ENCODE peak calls at places on chromosomes 11 and 22, in seven cellular contexts. U, V, J, I, S, D and L are unnamed samples.

GRCh38 chr11:2869561-2870427 is 15.8 kb downstream of the CDKN1C start:
- DNase-seq in J (no peak), V (no peak), U (no peak), I (no peak), S (no peak), D (no peak), L (no peak)

GRCh38 chr22:17302616-17303015 is 66.6 kb upstream of the CECR2 start:
- DNase-seq in D (no peak), S (no peak), I (no peak), V (no peak), J (no peak), U (no peak), L (no peak)

GRCh38 chr11:47417712-47418111 is 8.5 kb downstream of the PSMC3 start:
- DNase-seq in I (no peak), U (no peak), D (no peak), S (no peak), V (no peak), J (no peak), L (no peak)

GRCh38 chr11:66365711-66366619 is 5.6 kb downstream of the SLC29A2 start:
- DNase-seq in D (no peak), J (peak; percentile 53), U (no peak), V (no peak), I (peak; percentile 56), S (no peak), L (no peak)

GRCh38 chr11:134469627-134470026 is 57.6 kb upstream of the B3GAT1 start:
- DNase-seq in I (no peak), V (no peak), S (no peak), J (no peak), D (no peak), U (no peak), L (no peak)

GRCh38 chr22:37488337-37489135 is 2.4 kb upstream of the MFNG start:
- DNase-seq in D (no peak), S (no peak), U (no peak), I (no peak), V (no peak), J (no peak), L (no peak)

GRCh38 chr11:69919659-69920499 is 100.7 kb upstream of the FGF3 start:
- DNase-seq in D (no peak), I (peak; percentile 51), U (no peak), V (no peak), J (peak; percentile 15), S (no peak), L (no peak)

GRCh38 chr11:66044757-66045156 is 4.2 kb downstream of the GAL3ST3 start:
- DNase-seq in V (no peak), I (no peak), U (no peak), D (no peak), J (no peak), S (no peak), L (no peak)

GRCh38 chr11:45651156-45651555 is 14.3 kb downstream of the CHST1 start:
- DNase-seq in D (no peak), J (peak; percentile 11), V (no peak), U (no peak), S (no peak), I (no peak), L (no peak)

GRCh38 chr11:128825050-128825806 is 41.9 kb downstream of the KCNJ1 start:
- DNase-seq in V (no peak), I (no peak), S (no peak), U (no peak), D (no peak), J (no peak), L (no peak)

GRCh38 chr11:77044356-77044755 is 10.2 kb downstream of the B3GNT6 start:
- DNase-seq in U (no peak), S (no peak), I (no peak), V (no peak), D (no peak), J (no peak), L (no peak)

GRCh38 chr11:77046060-77046501 is 11.9 kb downstream of the B3GNT6 start:
- DNase-seq in V (peak; percentile 47), S (peak; percentile 13), I (no peak), U (peak; percentile 41), J (peak; percentile 88), D (no peak), L (no peak)

GRCh38 chr11:77049081-77049480 is 14.9 kb downstream of the B3GNT6 start:
- DNase-seq in S (no peak), D (no peak), V (no peak), U (no peak), J (no peak), I (no peak), L (no peak)

GRCh38 chr11:77044886-77045285 is 10.7 kb downstream of the B3GNT6 start:
- DNase-seq in V (no peak), U (no peak), J (no peak), I (no peak), S (no peak), D (no peak), L (no peak)

DNA sequence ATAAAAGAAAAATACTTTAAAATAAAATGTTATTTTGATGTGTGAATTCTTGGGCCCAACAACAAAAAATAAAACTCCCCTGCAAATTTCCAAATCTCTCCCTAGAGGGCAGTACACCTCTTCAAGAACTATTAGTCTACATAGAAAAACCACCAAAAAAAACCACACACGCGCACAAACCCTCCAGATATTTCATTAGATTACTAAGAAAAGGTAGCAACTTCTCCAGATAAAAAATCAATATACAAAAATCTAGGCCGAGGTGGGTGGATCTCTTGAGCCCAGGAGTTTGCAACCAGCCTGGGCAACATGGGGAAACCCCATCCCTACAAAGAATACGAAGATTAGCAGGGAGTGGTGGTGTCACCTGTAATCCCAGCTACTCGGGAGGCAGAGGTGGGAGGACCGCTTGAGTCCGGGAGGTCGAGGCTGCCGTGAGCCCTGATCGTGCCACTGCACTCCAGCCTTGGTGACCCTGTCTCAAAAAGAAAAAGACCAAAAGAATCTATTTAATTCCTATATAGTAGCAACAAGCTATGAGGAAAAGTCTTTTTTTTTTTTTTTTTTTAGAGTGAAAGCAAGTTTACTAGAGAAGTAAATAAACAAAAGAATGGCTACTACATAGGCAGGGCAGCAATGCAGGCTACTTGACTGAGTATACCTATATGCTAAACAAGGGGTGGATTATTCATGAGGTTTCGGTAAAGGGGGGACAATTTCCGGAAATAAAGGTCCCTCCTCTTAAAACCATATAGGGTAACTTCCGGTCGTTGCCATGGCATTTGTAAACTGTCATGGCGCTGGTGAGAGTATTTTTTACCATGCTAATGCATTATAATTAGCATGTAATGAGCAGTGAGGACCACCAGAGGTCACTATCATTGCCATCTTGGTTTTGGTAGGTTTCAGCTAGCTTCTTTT is 13.1 kb downstream of the B3GNT6 start:
- DNase-seq in S (peak; percentile 96), I (no peak), U (peak; percentile 81), J (no peak), D (peak; percentile 94), V (peak; percentile 90), L (peak; percentile 83)
- TF ChIP-seq CTCF in S (peak; percentile 64), I (peak; percentile 72), U (peak; percentile 73), J (peak; percentile 59), D (peak; percentile 87), V (peak; percentile 57), L (peak; percentile 56)

GRCh38 chr11:75399344-75400109 is at the start of gene RPS3:
- DNase-seq in I (peak; percentile 95), J (peak; percentile 97), S (peak; percentile 93), V (peak; percentile 94), D (peak; percentile 86), U (peak; percentile 86), L (peak; percentile 76)

GRCh38 chr11:75403983-75404658 is 4.8 kb downstream of the RPS3 start:
- DNase-seq in V (no peak), D (no peak), J (no peak), I (no peak), S (no peak), U (no peak), L (no peak)

GRCh38 chr11:75403037-75403436 is 3.7 kb downstream of the RPS3 start:
- DNase-seq in J (no peak), D (no peak), I (no peak), U (no peak), V (no peak), S (no peak), L (no peak)

GRCh38 chr11:75400110-75400865 is 970 bp downstream of the RPS3 start:
- DNase-seq in S (no peak), D (peak; percentile 37), U (no peak), J (no peak), I (no peak), V (no peak), L (no peak)

DNA sequence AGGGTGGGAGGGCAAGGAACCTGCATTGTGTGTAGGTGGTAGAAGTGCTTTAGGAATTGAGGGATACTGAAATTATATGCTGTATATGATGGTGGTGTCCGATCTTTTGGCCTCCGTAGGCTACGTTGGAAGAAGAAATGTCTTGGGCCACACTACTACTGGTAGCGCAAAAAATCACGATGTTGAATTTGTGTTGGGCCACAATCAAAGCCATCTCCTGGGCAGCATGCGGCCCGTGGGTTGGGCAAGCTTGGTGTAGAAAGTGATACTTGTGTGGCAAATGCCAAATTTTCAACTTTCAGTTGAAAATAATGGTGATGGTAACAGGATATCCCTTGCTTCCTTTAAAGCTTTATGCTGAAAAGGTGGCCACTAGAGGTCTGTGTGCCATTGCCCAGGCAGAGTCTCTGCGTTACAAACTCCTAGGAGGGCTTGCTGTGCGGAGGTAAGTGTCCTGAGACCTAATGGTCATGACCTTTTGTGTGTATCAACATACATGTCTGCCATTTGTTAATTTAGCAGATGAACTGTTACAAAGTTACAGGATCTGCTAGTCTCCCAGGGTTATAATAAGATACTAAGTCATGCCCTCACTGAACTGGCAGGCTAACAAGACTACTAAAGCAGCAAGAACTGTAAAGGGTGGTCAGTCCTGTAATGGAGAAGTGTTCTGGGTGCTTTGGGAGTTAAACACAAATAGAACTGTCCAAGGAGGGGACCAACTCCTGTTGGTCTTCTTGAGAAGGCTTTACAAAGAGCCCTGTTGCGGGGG is 2.9 kb downstream of the RPS3 start:
- DNase-seq in U (no peak), D (peak; percentile 26), I (no peak), V (no peak), S (no peak), J (no peak), L (no peak)
- H3K4me3 ChIP-seq in U (peak overlapping the region; percentile 70), D (peak overlapping the region; percentile 95), I (no peak overlapping the region), V (peak overlapping the region; percentile 98), S (peak overlapping the region; percentile 8), J (peak overlapping the region; percentile 64), L (peak overlapping the region; percentile 70)

DNA sequence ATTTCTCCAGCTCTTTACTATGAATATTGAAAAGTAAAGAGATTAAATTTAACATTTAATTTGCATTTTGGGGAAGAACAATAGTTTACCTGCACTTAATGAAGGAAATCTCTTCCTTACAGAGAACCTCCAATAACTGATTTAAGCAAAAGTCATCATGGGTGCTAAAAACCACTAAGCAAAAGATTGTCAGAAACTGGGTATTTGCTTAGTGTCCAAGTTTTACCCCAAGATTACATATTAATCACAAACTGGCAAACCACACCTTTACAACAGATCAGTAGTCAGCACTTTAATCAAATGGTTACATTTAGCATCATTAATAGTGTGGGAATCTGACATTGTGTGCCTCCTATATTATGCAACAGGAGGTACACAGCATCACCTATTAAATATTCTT is 2.7 kb downstream of the ZBTB44 start:
- DNase-seq in D (no peak), I (no peak), V (no peak), J (no peak), U (no peak), S (no peak), L (no peak)
- TF ChIP-seq CTCF in D (no peak), I (no peak), V (no peak), J (no peak), U (no peak), S (no peak), L (no peak)

DNA sequence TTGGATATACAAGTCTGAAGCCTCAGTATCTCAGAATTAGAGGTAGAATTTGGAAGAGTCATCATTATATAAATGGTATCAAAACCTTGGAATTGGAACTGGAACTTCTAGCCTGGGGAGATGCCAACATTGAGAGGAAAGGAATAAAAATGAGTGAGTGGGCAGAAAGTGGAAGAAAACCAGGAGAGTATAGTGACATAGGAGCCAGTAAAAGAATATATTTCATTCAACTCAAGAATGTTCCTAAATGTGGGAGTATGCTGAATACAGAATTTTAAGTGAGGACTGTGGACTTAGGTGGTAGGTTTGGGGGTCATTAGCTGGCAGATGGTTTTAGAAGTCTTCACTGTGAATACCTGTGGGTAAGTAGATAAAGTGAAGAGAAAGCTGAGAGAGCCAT is 60.1 kb downstream of the PDHX start:
- DNase-seq in U (no peak), V (no peak), D (peak; percentile 41), I (no peak), J (no peak), S (no peak), L (no peak)
- H3K4me3 ChIP-seq in U (no peak overlapping the region), V (no peak overlapping the region), D (peak overlapping the region; percentile 7), I (no peak overlapping the region), J (no peak overlapping the region), S (no peak overlapping the region), L (no peak overlapping the region)